ENCODE peak calls at places on chromosomes 3 and 15, in seven cellular contexts. One of them, this sample, is unnamed.

GRCh38 chr3:106006001-106006400 is 137.2 kb upstream of the CBLB start:
- DNase-seq in stomach: no peak
- DNase-seq in neuronal stem cell: no peak
- DNase-seq in cardiac muscle cell: peak; percentile 85
- DNase-seq in transverse colon: no peak
- DNase-seq in MM.1S: no peak
- DNase-seq in A549: no peak
- DNase-seq in this sample: no peak

GRCh38 chr15:42091753-42092665 is 2.4 kb downstream of the PLA2G4D start:
- DNase-seq in stomach: no peak
- DNase-seq in neuronal stem cell: no peak
- DNase-seq in cardiac muscle cell: no peak
- DNase-seq in transverse colon: no peak
- DNase-seq in MM.1S: no peak
- DNase-seq in A549: no peak
- DNase-seq in this sample: no peak

GRCh38 chr3:69012836-69013255 is 638 bp downstream of the EOGT start:
- DNase-seq in stomach: peak; percentile 53
- DNase-seq in neuronal stem cell: peak; percentile 17
- DNase-seq in cardiac muscle cell: peak; percentile 66
- DNase-seq in transverse colon: peak; percentile 60
- DNase-seq in MM.1S: peak; percentile 41
- DNase-seq in A549: peak; percentile 30
- DNase-seq in this sample: peak; percentile 78

GRCh38 chr3:142319094-142319493 is 93.7 kb upstream of the GK5 start:
- DNase-seq in stomach: no peak
- DNase-seq in neuronal stem cell: no peak
- DNase-seq in cardiac muscle cell: peak; percentile 56
- DNase-seq in transverse colon: no peak
- DNase-seq in MM.1S: no peak
- DNase-seq in A549: peak; percentile 58
- DNase-seq in this sample: no peak

GRCh38 chr15:63474810-63475316 is 29.5 kb upstream of the USP3 start:
- DNase-seq in stomach: peak; percentile 44
- DNase-seq in neuronal stem cell: no peak
- DNase-seq in cardiac muscle cell: no peak
- DNase-seq in transverse colon: peak; percentile 67
- DNase-seq in MM.1S: peak; percentile 79
- DNase-seq in A549: peak; percentile 86
- DNase-seq in this sample: no peak

GRCh38 chr3:116112686-116113085 is 332.6 kb downstream of the LSAMP start:
- DNase-seq in stomach: no peak
- DNase-seq in neuronal stem cell: no peak
- DNase-seq in cardiac muscle cell: peak; percentile 22
- DNase-seq in transverse colon: no peak
- DNase-seq in MM.1S: no peak
- DNase-seq in A549: no peak
- DNase-seq in this sample: no peak

GRCh38 chr3:14225421-14225820 is 46.8 kb downstream of the LSM3 start:
- DNase-seq in stomach: no peak
- DNase-seq in neuronal stem cell: no peak
- DNase-seq in cardiac muscle cell: no peak
- DNase-seq in transverse colon: peak; percentile 55
- DNase-seq in MM.1S: no peak
- DNase-seq in A549: no peak
- DNase-seq in this sample: no peak

GRCh38 chr15:79529441-79529840 is 97.3 kb downstream of the MINAR1 start:
- DNase-seq in stomach: no peak
- DNase-seq in neuronal stem cell: no peak
- DNase-seq in cardiac muscle cell: no peak
- DNase-seq in transverse colon: no peak
- DNase-seq in MM.1S: no peak
- DNase-seq in A549: no peak
- DNase-seq in this sample: no peak

GRCh38 chr3:35793668-35794067 is 154.3 kb downstream of the ARPP21 start:
- DNase-seq in stomach: no peak
- DNase-seq in neuronal stem cell: no peak
- DNase-seq in cardiac muscle cell: no peak
- DNase-seq in transverse colon: no peak
- DNase-seq in MM.1S: no peak
- DNase-seq in A549: no peak
- DNase-seq in this sample: no peak

GRCh38 chr3:122988507-122988906 is 39.1 kb downstream of the SEMA5B start:
- DNase-seq in stomach: no peak
- DNase-seq in neuronal stem cell: no peak
- DNase-seq in cardiac muscle cell: no peak
- DNase-seq in transverse colon: no peak
- DNase-seq in MM.1S: no peak
- DNase-seq in A549: no peak
- DNase-seq in this sample: no peak

GRCh38 chr15:91752081-91752810 is 101.3 kb upstream of the SLCO3A1 start:
- DNase-seq in stomach: no peak
- DNase-seq in neuronal stem cell: no peak
- DNase-seq in cardiac muscle cell: no peak
- DNase-seq in transverse colon: no peak
- DNase-seq in MM.1S: no peak
- DNase-seq in A549: no peak
- DNase-seq in this sample: no peak

GRCh38 chr15:48865387-48866079 is 12.4 kb upstream of the EID1 start:
- DNase-seq in stomach: no peak
- DNase-seq in neuronal stem cell: no peak
- DNase-seq in cardiac muscle cell: peak; percentile 81
- DNase-seq in transverse colon: no peak
- DNase-seq in MM.1S: no peak
- DNase-seq in A549: no peak
- DNase-seq in this sample: no peak

GRCh38 chr15:84598993-84599392 is 1.8 kb upstream of the ZSCAN2 start:
- DNase-seq in stomach: peak; percentile 37
- DNase-seq in neuronal stem cell: no peak
- DNase-seq in cardiac muscle cell: peak; percentile 72
- DNase-seq in transverse colon: peak; percentile 40
- DNase-seq in MM.1S: peak; percentile 38
- DNase-seq in A549: peak; percentile 78
- DNase-seq in this sample: peak; percentile 29

GRCh38 chr15:69045810-69046209 is 31.3 kb downstream of the NOX5 start:
- DNase-seq in stomach: no peak
- DNase-seq in neuronal stem cell: no peak
- DNase-seq in cardiac muscle cell: peak; percentile 74
- DNase-seq in transverse colon: no peak
- DNase-seq in MM.1S: no peak
- DNase-seq in A549: peak; percentile 58
- DNase-seq in this sample: no peak

GRCh38 chr15:63514533-63514943 is 10.1 kb downstream of the USP3 start:
- DNase-seq in stomach: no peak
- DNase-seq in neuronal stem cell: no peak
- DNase-seq in cardiac muscle cell: peak; percentile 83
- DNase-seq in transverse colon: no peak
- DNase-seq in MM.1S: no peak
- DNase-seq in A549: peak; percentile 86
- DNase-seq in this sample: no peak

GRCh38 chr3:75042941-75043340 is 428.5 kb upstream of the CNTN3 start:
- DNase-seq in stomach: no peak
- DNase-seq in neuronal stem cell: no peak
- DNase-seq in cardiac muscle cell: no peak
- DNase-seq in transverse colon: no peak
- DNase-seq in MM.1S: no peak
- DNase-seq in A549: no peak
- DNase-seq in this sample: no peak

GRCh38 chr3:185210621-185211157 is 43.2 kb downstream of the EHHADH start:
- DNase-seq in stomach: no peak
- DNase-seq in neuronal stem cell: no peak
- DNase-seq in cardiac muscle cell: no peak
- DNase-seq in transverse colon: no peak
- DNase-seq in MM.1S: no peak
- DNase-seq in A549: no peak
- DNase-seq in this sample: no peak

GRCh38 chr3:194112120-194113106 is 23.5 kb upstream of the HES1 start:
- DNase-seq in stomach: peak; percentile 75
- DNase-seq in neuronal stem cell: no peak
- DNase-seq in cardiac muscle cell: no peak
- DNase-seq in transverse colon: peak; percentile 73
- DNase-seq in MM.1S: no peak
- DNase-seq in A549: peak; percentile 97
- DNase-seq in this sample: no peak
- H3K4me3 ChIP-seq in stomach: no peak overlapping the region
- H3K4me3 ChIP-seq in neuronal stem cell: no peak overlapping the region
- H3K4me3 ChIP-seq in cardiac muscle cell: no peak overlapping the region
- H3K4me3 ChIP-seq in transverse colon: no peak overlapping the region
- H3K4me3 ChIP-seq in MM.1S: no peak overlapping the region
- H3K4me3 ChIP-seq in A549: no peak overlapping the region
- H3K4me3 ChIP-seq in this sample: no peak overlapping the region

DNA sequence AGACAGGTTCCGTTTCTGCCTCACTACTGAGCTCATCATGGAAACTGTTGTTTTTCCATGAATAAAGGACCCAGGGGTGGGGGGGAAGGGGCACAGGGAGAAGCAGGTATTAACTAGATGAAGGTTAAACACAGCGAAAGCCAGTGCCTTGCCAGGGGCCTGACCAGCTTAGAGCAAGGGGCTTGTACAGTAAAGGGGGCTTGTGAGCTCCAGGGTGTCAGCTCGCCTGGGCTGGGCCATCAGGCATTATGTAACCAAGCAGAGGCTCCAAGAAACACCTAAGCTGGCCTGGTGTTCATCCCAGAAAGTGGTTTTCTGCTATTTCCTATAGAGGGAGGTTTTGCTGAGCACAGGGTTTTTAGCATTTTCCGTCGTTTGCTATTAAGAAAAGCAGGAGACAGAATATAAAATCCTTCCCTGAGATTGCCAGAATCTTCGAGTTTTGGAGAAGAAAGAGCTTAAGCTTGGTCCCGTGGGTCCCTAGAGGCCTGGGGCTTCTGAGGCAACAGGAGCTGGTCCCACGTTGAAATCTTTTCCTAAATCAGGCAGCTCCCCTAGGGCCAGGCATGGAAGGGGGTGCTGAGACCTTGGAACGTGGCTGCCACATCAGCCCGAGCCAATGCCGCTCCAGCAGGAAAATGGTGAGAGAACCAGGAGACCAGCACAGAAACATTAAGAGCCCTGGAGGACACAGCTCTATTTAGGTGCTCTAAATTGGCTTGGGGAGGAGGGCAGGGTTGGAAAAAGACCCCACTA is 71.3 kb downstream of the ISG20 start:
- DNase-seq in stomach: no peak
- DNase-seq in neuronal stem cell: no peak
- DNase-seq in cardiac muscle cell: no peak
- DNase-seq in transverse colon: no peak
- DNase-seq in MM.1S: no peak
- DNase-seq in A549: no peak
- DNase-seq in this sample: no peak
- H3K4me3 ChIP-seq in stomach: no peak overlapping the region
- H3K4me3 ChIP-seq in neuronal stem cell: no peak overlapping the region
- H3K4me3 ChIP-seq in cardiac muscle cell: no peak overlapping the region
- H3K4me3 ChIP-seq in transverse colon: no peak overlapping the region
- H3K4me3 ChIP-seq in MM.1S: no peak overlapping the region
- H3K4me3 ChIP-seq in A549: no peak overlapping the region
- H3K4me3 ChIP-seq in this sample: no peak overlapping the region

DNA sequence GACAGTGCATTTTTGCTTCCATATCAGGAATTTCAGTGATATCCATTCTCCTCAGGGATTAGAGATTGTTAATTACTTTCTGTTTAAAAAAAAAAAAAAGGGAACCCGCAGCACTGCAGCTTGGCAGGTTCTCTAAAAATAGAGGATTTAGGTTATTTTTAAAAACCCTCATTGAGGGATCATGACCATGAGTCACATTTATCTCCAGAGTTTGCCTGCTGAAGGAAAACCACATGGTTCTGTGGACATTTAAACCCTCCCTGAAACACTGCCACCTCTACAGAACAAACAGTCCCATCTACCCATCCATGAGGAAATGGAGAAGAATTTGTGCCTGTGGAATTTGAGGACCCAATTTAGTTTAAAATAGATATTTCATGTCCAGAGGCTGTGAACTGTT is 66.2 kb upstream of the UBE2E1 start:
- DNase-seq in stomach: no peak
- DNase-seq in neuronal stem cell: no peak
- DNase-seq in cardiac muscle cell: peak; percentile 69
- DNase-seq in transverse colon: no peak
- DNase-seq in MM.1S: no peak
- DNase-seq in A549: no peak
- DNase-seq in this sample: no peak
- H3K4me3 ChIP-seq in stomach: no peak overlapping the region
- H3K4me3 ChIP-seq in neuronal stem cell: no peak overlapping the region
- H3K4me3 ChIP-seq in cardiac muscle cell: no peak overlapping the region
- H3K4me3 ChIP-seq in transverse colon: no peak overlapping the region
- H3K4me3 ChIP-seq in MM.1S: no peak overlapping the region
- H3K4me3 ChIP-seq in A549: no peak overlapping the region
- H3K4me3 ChIP-seq in this sample: no peak overlapping the region

DNA sequence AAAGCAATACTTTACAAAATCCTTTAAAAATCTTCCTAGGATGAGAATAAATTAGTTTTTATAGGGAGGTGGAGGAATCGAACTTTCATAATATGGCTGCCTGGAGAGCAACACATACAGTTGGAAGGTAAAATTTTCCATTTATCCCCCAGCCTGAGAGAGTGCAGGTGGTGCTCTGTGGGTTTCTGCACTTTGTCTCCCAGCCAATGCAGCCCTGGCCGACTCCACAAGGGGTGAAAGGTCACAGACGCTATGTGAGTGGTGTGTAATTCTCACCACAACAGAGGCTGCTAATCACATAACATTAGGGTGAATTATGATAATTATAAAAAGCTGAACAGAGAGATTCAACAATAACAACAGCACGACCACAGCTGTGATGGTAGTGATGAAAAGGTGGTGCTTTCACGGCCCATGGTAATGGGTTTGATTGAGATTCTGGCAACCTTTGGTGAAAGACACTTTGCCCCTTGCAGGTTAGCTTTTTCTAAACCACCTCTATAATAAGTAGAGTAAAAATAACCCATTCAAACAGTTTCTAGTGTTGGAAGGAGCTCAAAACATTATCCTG is 30.1 kb upstream of the NANOGP8 start:
- DNase-seq in stomach: no peak
- DNase-seq in neuronal stem cell: no peak
- DNase-seq in cardiac muscle cell: peak; percentile 38
- DNase-seq in transverse colon: no peak
- DNase-seq in MM.1S: no peak
- DNase-seq in A549: no peak
- DNase-seq in this sample: no peak
- H3K4me3 ChIP-seq in stomach: no peak overlapping the region
- H3K4me3 ChIP-seq in neuronal stem cell: no peak overlapping the region
- H3K4me3 ChIP-seq in cardiac muscle cell: no peak overlapping the region
- H3K4me3 ChIP-seq in transverse colon: no peak overlapping the region
- H3K4me3 ChIP-seq in MM.1S: no peak overlapping the region
- H3K4me3 ChIP-seq in A549: no peak overlapping the region
- H3K4me3 ChIP-seq in this sample: no peak overlapping the region

This sample was measured in ovary.